ENCODE peak calls at places on chromosome 15, in five cellular contexts. Q is mesenchymal stem cell, H is IMR-90, P is neuronal stem cell, X is H9. N is an unnamed sample.
A peak's percentile ranks its signal among the peaks of the same experiment; 100 is the strongest.

GRCh38 chr15:53872410-53872809 is 105.8 kb upstream of the UNC13C start:
- DNase-seq in H (no peak), Q (no peak), X (no peak), P (no peak), N (peak; percentile 79)

GRCh38 chr15:42584031-42584765 is 8.8 kb downstream of the STARD9 start:
- DNase-seq in X (peak; percentile 39), Q (no peak), H (peak; percentile 49), P (peak; percentile 38), N (no peak)

GRCh38 chr15:58453931-58454793 is 22.4 kb downstream of the LIPC start:
- DNase-seq in H (no peak), Q (no peak), P (no peak), X (no peak), N (no peak)

GRCh38 chr15:33871911-33872760 is 96.2 kb upstream of the CHRM5 start:
- DNase-seq in P (no peak), H (peak; percentile 21), X (no peak), Q (peak; percentile 8), N (peak; percentile 86)

GRCh38 chr15:100307241-100307855 is 34.4 kb downstream of the ADAMTS17 start:
- DNase-seq in P (no peak), X (no peak), H (no peak), Q (no peak), N (no peak)

GRCh38 chr15:34304613-34305012 is 33.0 kb downstream of the SLC12A6 start:
- DNase-seq in Q (peak; percentile 62), H (peak; percentile 82), P (no peak), X (no peak), N (no peak)

GRCh38 chr15:37789881-37790280 is 144.6 kb upstream of the TMCO5A start:
- DNase-seq in X (no peak), P (no peak), H (peak; percentile 86), Q (peak; percentile 43), N (no peak)

GRCh38 chr15:33296050-33296449 is 14.7 kb upstream of the RYR3 start:
- DNase-seq in P (no peak), Q (no peak), X (no peak), H (no peak), N (no peak)

GRCh38 chr15:84034831-84035753 is 200.5 kb upstream of the GOLGA6L4 start:
- DNase-seq in H (peak; percentile 55), P (no peak), Q (peak; percentile 30), X (peak; percentile 45), N (no peak)

GRCh38 chr15:34657469-34658127 is 74.1 kb upstream of the GOLGA8B start:
- DNase-seq in X (no peak), H (no peak), Q (no peak), P (no peak), N (no peak)

GRCh38 chr15:88759872-88760271 is 43.4 kb upstream of the ACAN start:
- DNase-seq in H (no peak), Q (no peak), P (no peak), X (no peak), N (no peak)
- H3K23ac ChIP-seq in H (no peak overlapping the region), Q (no peak overlapping the region), P (no peak overlapping the region), X (no peak overlapping the region), N (no peak overlapping the region)

GRCh38 chr15:98592136-98592535 is 56.2 kb upstream of the IGF1R start:
- DNase-seq in H (no peak), X (peak; percentile 62), Q (no peak), P (no peak), N (no peak)
- H3K23ac ChIP-seq in H (no peak overlapping the region), X (no peak overlapping the region), Q (no peak overlapping the region), P (peak overlapping the region; percentile 71), N (no peak overlapping the region)

DNA sequence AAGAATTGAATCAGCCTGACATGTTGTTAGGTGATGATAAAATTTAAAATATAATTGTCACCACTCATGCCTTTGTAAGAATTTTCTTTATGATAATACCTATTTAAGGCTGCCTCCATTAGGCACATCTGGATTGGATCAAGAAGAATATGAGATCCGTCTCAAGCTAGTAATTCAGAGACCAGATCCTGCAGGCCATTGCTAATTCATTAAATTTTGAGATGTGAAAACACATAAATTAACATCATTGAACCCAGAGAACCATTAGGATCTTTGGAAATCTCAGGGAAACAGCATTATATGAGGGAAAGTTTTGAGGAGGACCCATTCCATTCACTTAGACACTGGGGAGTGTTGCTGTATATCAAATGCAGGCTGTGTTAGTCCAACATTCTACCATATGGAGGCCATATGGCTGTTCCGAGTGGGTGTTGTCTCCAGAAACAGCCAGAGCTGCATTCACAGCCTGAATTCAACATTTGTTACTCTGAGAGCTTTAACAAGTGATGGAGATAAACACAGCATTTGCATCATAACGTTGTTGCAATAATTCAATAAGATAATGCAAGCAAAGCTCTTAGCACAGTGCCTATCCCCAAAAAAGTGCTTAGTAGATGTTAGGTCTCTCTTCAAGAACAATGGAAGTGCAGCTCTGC is 67.4 kb downstream of the DTWD1 start:
- DNase-seq in X (no peak), P (no peak), H (peak; percentile 57), Q (no peak), N (no peak)
- H3K23ac ChIP-seq in X (no peak overlapping the region), P (no peak overlapping the region), H (no peak overlapping the region), Q (no peak overlapping the region), N (no peak overlapping the region)

GRCh38 chr15:68819451-68820204 is 1.1 kb downstream of the ANP32A start:
- DNase-seq in H (peak; percentile 47), Q (peak; percentile 73), P (peak; percentile 45), X (peak; percentile 44), N (peak; percentile 39)
- H3K23ac ChIP-seq in H (peak overlapping the region; percentile 96), Q (peak overlapping the region; percentile 82), P (peak overlapping the region; percentile 97), X (no peak overlapping the region), N (no peak overlapping the region)

DNA sequence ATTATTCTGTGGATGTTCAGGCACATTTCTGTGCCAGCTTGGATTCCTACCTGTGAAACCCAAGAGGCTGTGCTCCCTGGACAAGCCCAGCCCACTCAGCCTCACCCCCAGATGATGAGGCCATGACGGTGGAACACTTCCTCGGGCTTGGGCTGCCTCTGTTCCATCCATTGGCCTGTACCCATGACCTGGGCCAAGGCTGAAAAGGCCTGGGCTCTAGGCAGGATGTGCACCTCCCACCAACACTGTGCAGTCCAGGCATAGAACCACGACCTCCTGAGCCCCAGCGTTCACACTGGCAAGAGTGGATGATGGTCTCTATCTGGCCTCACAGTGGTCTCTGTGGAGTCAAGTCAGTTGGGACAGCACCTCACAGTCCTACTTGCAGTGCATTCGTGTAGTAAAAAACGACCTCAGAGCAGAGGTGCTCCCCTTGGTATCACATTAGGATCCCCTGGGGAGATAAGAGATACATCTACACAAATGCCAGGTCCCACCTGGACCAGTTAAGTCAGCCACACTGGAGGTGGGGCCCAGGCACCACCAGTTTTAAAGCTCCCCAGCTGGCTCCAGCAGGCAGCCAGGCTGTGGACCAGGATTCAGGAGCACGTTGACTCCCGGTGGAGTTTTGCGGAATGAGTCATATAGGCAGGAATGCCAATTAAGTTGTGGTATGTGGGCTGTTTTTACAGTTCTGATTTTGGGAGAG is 39.0 kb upstream of the IGF1R start:
- DNase-seq in H (peak; percentile 40), Q (peak; percentile 40), P (no peak), X (peak; percentile 79), N (peak; percentile 16)
- H3K23ac ChIP-seq in H (no peak overlapping the region), Q (no peak overlapping the region), P (peak overlapping the region; percentile 67), X (no peak overlapping the region), N (no peak overlapping the region)

N was measured in trophoblast cell.